ENCODE peak calls at places on chromosomes 4 and X, in four cellular contexts. One of them, this sample, is unnamed.

GRCh38 chrX:65581661-65582339 is 47.2 kb upstream of the LAS1L start:
- DNase-seq in mesothelial cell of epicardium: peak
- DNase-seq in NCI-H2171: peak
- DNase-seq in prostate gland: peak
- DNase-seq in this sample: peak

GRCh38 chr4:99624141-99624719 is 33.4 kb downstream of the C4orf54 start:
- DNase-seq in mesothelial cell of epicardium: no peak
- DNase-seq in NCI-H2171: no peak
- DNase-seq in prostate gland: no peak
- DNase-seq in this sample: no peak

GRCh38 chr4:2806392-2807355 is 13.8 kb downstream of the SH3BP2 start:
- DNase-seq in mesothelial cell of epicardium: no peak
- DNase-seq in NCI-H2171: no peak
- DNase-seq in prostate gland: peak
- DNase-seq in this sample: no peak

GRCh38 chrX:84144991-84145390 is 43.0 kb downstream of the RPS6KA6 start:
- DNase-seq in mesothelial cell of epicardium: no peak
- DNase-seq in NCI-H2171: no peak
- DNase-seq in prostate gland: no peak
- DNase-seq in this sample: no peak

GRCh38 chrX:71581210-71581609 is 3.0 kb downstream of the GCNA start:
- DNase-seq in mesothelial cell of epicardium: no peak
- DNase-seq in NCI-H2171: no peak
- DNase-seq in prostate gland: no peak
- DNase-seq in this sample: no peak

GRCh38 chr4:38078590-38079381 is 118.6 kb downstream of the PTTG2 start:
- DNase-seq in mesothelial cell of epicardium: no peak
- DNase-seq in NCI-H2171: no peak
- DNase-seq in prostate gland: no peak
- DNase-seq in this sample: no peak

GRCh38 chrX:44817029-44817428 is 26.8 kb upstream of the DUSP21 start:
- DNase-seq in mesothelial cell of epicardium: no peak
- DNase-seq in NCI-H2171: no peak
- DNase-seq in prostate gland: no peak
- DNase-seq in this sample: no peak

GRCh38 chr4:148116264-148116663 is 325.9 kb downstream of the NR3C2 start:
- DNase-seq in mesothelial cell of epicardium: no peak
- DNase-seq in NCI-H2171: peak
- DNase-seq in prostate gland: no peak
- DNase-seq in this sample: no peak

GRCh38 chr4:54217642-54218486 is 11.2 kb upstream of the PDGFRA start:
- DNase-seq in mesothelial cell of epicardium: peak
- DNase-seq in NCI-H2171: peak
- DNase-seq in prostate gland: peak
- DNase-seq in this sample: peak

GRCh38 chr4:146073517-146073916 is 102.0 kb upstream of the LSM6 start:
- DNase-seq in mesothelial cell of epicardium: no peak
- DNase-seq in NCI-H2171: no peak
- DNase-seq in prostate gland: no peak
- DNase-seq in this sample: no peak

GRCh38 chr4:110869862-110870577 is 247.1 kb upstream of the PITX2 start:
- DNase-seq in mesothelial cell of epicardium: no peak
- DNase-seq in NCI-H2171: no peak
- DNase-seq in prostate gland: no peak
- DNase-seq in this sample: no peak

GRCh38 chr4:153248641-153249198 is 44.5 kb downstream of the TRIM2 start:
- DNase-seq in mesothelial cell of epicardium: no peak
- DNase-seq in NCI-H2171: no peak
- DNase-seq in prostate gland: no peak
- DNase-seq in this sample: no peak

This sample was measured in NCI-H1694 treated with DMSO at 0.1 percent for 48 hours.